ENCODE peak calls at places on chromosomes 12 and 14, in seven cellular contexts. X is HCT116, W is GM23338, B is SK-N-SH, J is HepG2, O is K562, U is GM12878. L is an unnamed sample. For H3K36me3, the result is how much of the 10 kb centered on the place peaks cover.

GRCh38 chr14:93893550-93894329 is 33.4 kb upstream of the FAM181A start:
- DNase-seq in X (no peak), W (peak), B (peak), J (no peak), O (no peak), U (no peak), L (no peak)

GRCh38 chr14:101948666-101949205 is 15.6 kb upstream of the DYNC1H1 start:
- DNase-seq in X (no peak), W (peak), B (no peak), J (no peak), O (no peak), U (no peak), L (no peak)

GRCh38 chr14:68623828-68624227 is 169.0 kb downstream of the ZFP36L1 start:
- DNase-seq in X (no peak), W (no peak), B (no peak), J (no peak), O (no peak), U (no peak), L (no peak)

GRCh38 chr14:22819191-22819988 is 4.2 kb upstream of the SLC7A7 start:
- DNase-seq in X (no peak), W (peak), B (no peak), J (peak), O (no peak), U (no peak), L (no peak)

GRCh38 chr14:92484132-92484823 is 29.3 kb upstream of the RIN3 start:
- DNase-seq in X (no peak), W (no peak), B (no peak), J (no peak), O (no peak), U (no peak), L (no peak)

GRCh38 chr14:52840916-52841315 is 49.5 kb upstream of the GNPNAT1 start:
- DNase-seq in X (no peak), W (no peak), B (no peak), J (no peak), O (no peak), U (no peak), L (no peak)

GRCh38 chr12:57459750-57460400 is at the start of gene GLI1:
- DNase-seq in X (no peak), W (peak), B (peak), J (no peak), O (peak), U (no peak), L (no peak)

GRCh38 chr12:94140556-94140955 is 7.8 kb upstream of the PLXNC1 start:
- DNase-seq in X (peak), W (peak), B (peak), J (peak), O (peak), U (no peak), L (no peak)

GRCh38 chr12:12776261-12776660 is 9.2 kb upstream of the APOLD1 start:
- DNase-seq in X (no peak), W (no peak), B (no peak), J (peak), O (no peak), U (no peak), L (no peak)

GRCh38 chr14:69685716-69686115 is 74.3 kb downstream of the SUSD6 start:
- DNase-seq in X (no peak), W (no peak), B (no peak), J (peak), O (no peak), U (no peak), L (no peak)

GRCh38 chr12:99130808-99131538 is 485.9 kb downstream of the APAF1 start:
- DNase-seq in X (no peak), W (no peak), B (no peak), J (no peak), O (no peak), U (peak), L (no peak)

GRCh38 chr12:2644678-2645405 is 149.9 kb upstream of the FKBP4 start:
- DNase-seq in X (no peak), W (no peak), B (no peak), J (no peak), O (no peak), U (no peak), L (no peak)

GRCh38 chr14:29627141-29627540 is 300.5 kb downstream of the PRKD1 start:
- DNase-seq in X (no peak), W (no peak), B (no peak), J (no peak), O (no peak), U (no peak), L (peak)

GRCh38 chr12:103814436-103814835 is 26.6 kb downstream of the NT5DC3 start:
- DNase-seq in X (no peak), W (no peak), B (no peak), J (no peak), O (no peak), U (no peak), L (no peak)

GRCh38 chr14:71358209-71358931 is 451.1 kb downstream of the PCNX1 start:
- DNase-seq in X (no peak), W (no peak), B (no peak), J (no peak), O (no peak), U (peak), L (no peak)

GRCh38 chr12:46342562-46343033 is 30.0 kb downstream of the SLC38A2 start:
- DNase-seq in X (peak), W (peak), B (no peak), J (peak), O (no peak), U (no peak), L (no peak)

GRCh38 chr14:65487783-65488578 is 75.5 kb downstream of the FUT8 start:
- DNase-seq in X (no peak), W (no peak), B (no peak), J (no peak), O (no peak), U (no peak), L (no peak)

GRCh38 chr12:2092890-2093289 is 40.1 kb downstream of the CACNA1C start:
- DNase-seq in X (no peak), W (no peak), B (no peak), J (no peak), O (no peak), U (no peak), L (no peak)

GRCh38 chr12:53551889-53552291 is 44.6 kb upstream of the NPFF start:
- DNase-seq in X (no peak), W (no peak), B (no peak), J (no peak), O (no peak), U (no peak), L (no peak)

GRCh38 chr12:131555197-131555820 is 155.6 kb upstream of the SFSWAP start:
- DNase-seq in X (no peak), W (no peak), B (peak), J (no peak), O (no peak), U (no peak), L (no peak)

GRCh38 chr12:55931317-55931779 is 386 bp downstream of the DGKA start:
- DNase-seq in X (no peak), W (no peak), B (no peak), J (no peak), O (peak), U (no peak), L (no peak)

DNA sequence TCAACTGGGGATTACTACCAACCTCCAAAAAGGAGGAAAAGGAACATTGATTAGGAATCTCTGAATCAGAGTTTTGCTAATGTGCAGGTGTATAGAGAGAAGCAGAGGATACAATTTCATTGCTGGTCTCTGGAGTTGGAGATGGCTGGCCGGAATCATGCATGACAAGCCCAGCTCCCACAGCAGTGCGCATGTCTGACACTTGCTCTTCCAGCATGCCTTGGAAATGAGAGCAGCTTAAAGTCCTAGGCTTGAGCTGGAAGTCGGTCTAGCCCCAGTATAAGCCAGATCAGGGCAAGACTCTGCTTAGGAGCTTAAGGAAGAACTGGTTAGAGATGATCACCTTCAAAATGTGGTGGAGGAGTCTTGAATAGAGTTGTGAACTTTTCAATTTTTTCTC is 742.8 kb downstream of the DIO2 start:
- DNase-seq in X (no peak), W (no peak), B (no peak), J (no peak), O (no peak), U (no peak), L (no peak)
- TF ChIP-seq REST in X (no peak), W (no peak), B (no peak), J (no peak), O (no peak), U (no peak), L (no peak)

GRCh38 chr12:17383321-17383720 is 706.7 kb downstream of the RERGL start:
- DNase-seq in X (no peak), W (no peak), B (no peak), J (no peak), O (no peak), U (no peak), L (no peak)

GRCh38 chr12:17381211-17381610 is 708.8 kb downstream of the RERGL start:
- DNase-seq in X (no peak), W (no peak), B (no peak), J (no peak), O (no peak), U (no peak), L (no peak)
- H3K36me3 ChIP-seq in X (under half), W (under half), B (under half), J (under half), O (under half), U (under half), L (under half)

GRCh38 chr14:85660243-85660922 is 130.4 kb downstream of the FLRT2 start:
- DNase-seq in X (no peak), W (no peak), B (no peak), J (no peak), O (no peak), U (no peak), L (no peak)
- TF ChIP-seq POLR2AphosphoS5 in X (no peak), W (no peak), B (no peak), J (no peak), O (no peak), U (no peak), L (no peak)

GRCh38 chr14:35353409-35354172 is 51.0 kb downstream of the NFKBIA start:
- DNase-seq in X (no peak), W (no peak), B (no peak), J (peak), O (no peak), U (no peak), L (no peak)

GRCh38 chr14:35352274-35353233 is 52.0 kb downstream of the NFKBIA start:
- DNase-seq in X (no peak), W (no peak), B (no peak), J (no peak), O (no peak), U (no peak), L (no peak)

GRCh38 chr14:35351497-35351896 is 53.1 kb downstream of the NFKBIA start:
- DNase-seq in X (no peak), W (no peak), B (no peak), J (no peak), O (no peak), U (no peak), L (no peak)

GRCh38 chr14:35351897-35352273 is 52.7 kb downstream of the NFKBIA start:
- DNase-seq in X (no peak), W (no peak), B (no peak), J (no peak), O (no peak), U (no peak), L (no peak)

DNA sequence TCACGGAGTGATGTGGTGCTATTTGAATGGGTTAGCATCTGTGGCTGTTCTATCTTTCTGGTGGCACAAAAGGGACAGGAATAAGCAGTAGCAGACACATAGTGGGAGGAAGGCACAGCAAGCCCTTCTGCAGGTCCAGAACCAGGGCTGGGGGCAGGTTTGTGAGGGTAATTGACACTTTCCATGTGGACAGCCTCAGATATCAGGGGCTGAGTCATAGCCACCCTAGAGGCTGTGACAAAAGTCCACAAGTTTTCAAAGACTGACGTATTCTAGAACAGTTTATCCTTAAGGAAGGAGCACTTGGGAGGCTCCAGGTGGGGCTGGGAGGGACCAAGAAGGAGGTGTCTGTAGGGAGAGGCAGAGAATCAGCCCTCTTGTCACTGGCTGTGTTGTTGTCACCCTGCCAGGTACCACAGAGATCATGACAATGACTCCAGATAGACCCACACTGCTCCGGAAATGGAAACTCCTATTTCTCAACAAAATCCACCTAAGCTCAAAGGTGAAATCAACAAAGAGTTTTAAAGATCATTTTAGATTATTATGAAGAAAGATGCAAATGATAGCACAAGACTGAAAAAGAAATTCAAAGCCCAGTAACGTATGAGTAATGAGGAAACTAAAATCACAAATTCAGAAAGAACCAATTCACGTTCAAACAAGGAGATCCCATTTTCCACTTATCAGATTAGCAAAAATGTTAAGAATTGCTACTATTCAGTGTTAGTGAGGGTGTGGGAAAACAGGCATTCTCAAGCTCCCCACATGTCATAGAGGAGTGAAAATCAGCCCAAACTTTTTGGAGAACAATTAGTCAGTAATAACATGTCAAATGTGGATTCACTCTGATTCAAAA is 48.3 kb downstream of the NFKBIA start:
- DNase-seq in X (peak), W (no peak), B (no peak), J (peak), O (peak), U (no peak), L (no peak)
- TF ChIP-seq REST in X (no peak), W (no peak), B (no peak), J (peak), O (no peak), U (no peak), L (no peak)

GRCh38 chr12:123232472-123232806 is 502 bp downstream of the MPHOSPH9 start:
- DNase-seq in X (peak), W (no peak), B (no peak), J (no peak), O (no peak), U (no peak), L (no peak)
- H3K36me3 ChIP-seq in X (under half), W (under half), B (under half), J (under half), O (half or more), U (under half), L (under half)